ENCODE peak calls at places on chromosome 3, in six cellular contexts. One of them, this sample, is unnamed.

GRCh38 chr3:45081506-45081905 is 55.4 kb downstream of the CLEC3B start:
- DNase-seq in NCI-H774: no peak
- DNase-seq in stimulated activated CD4-positive, alpha-beta T cell treated with anti-CD3 and anti-CD28 coated beads, Interleukin-12 subunit alpha, Interleukin-12 subunit beta, amount 100 ng/mL, for 4 hours: no peak
- DNase-seq in RWPE1: no peak
- DNase-seq in left colon: no peak
- DNase-seq in iris pigment epithelial cell: no peak
- DNase-seq in this sample: no peak

GRCh38 chr3:127162947-127163645 is 29.8 kb upstream of the PRR23E start:
- DNase-seq in left colon: no peak
- DNase-seq in NCI-H774: no peak
- DNase-seq in RWPE1: no peak
- DNase-seq in stimulated activated CD4-positive, alpha-beta T cell treated with anti-CD3 and anti-CD28 coated beads, Interleukin-12 subunit alpha, Interleukin-12 subunit beta, amount 100 ng/mL, for 4 hours: no peak
- DNase-seq in iris pigment epithelial cell: no peak
- DNase-seq in this sample: no peak

GRCh38 chr3:40268708-40269524 is 40.6 kb upstream of the EIF1B start:
- DNase-seq in iris pigment epithelial cell: no peak
- DNase-seq in RWPE1: no peak
- DNase-seq in NCI-H774: no peak
- DNase-seq in left colon: no peak
- DNase-seq in stimulated activated CD4-positive, alpha-beta T cell treated with anti-CD3 and anti-CD28 coated beads, Interleukin-12 subunit alpha, Interleukin-12 subunit beta, amount 100 ng/mL, for 4 hours: no peak
- DNase-seq in this sample: no peak

GRCh38 chr3:37934631-37935289 is 55.8 kb upstream of the VILL start:
- DNase-seq in NCI-H774: no peak
- DNase-seq in iris pigment epithelial cell: peak
- DNase-seq in stimulated activated CD4-positive, alpha-beta T cell treated with anti-CD3 and anti-CD28 coated beads, Interleukin-12 subunit alpha, Interleukin-12 subunit beta, amount 100 ng/mL, for 4 hours: no peak
- DNase-seq in RWPE1: no peak
- DNase-seq in left colon: no peak
- DNase-seq in this sample: no peak

GRCh38 chr3:196203833-196204232 is 7.4 kb downstream of the ZDHHC19 start:
- DNase-seq in RWPE1: no peak
- DNase-seq in NCI-H774: no peak
- DNase-seq in iris pigment epithelial cell: no peak
- DNase-seq in stimulated activated CD4-positive, alpha-beta T cell treated with anti-CD3 and anti-CD28 coated beads, Interleukin-12 subunit alpha, Interleukin-12 subunit beta, amount 100 ng/mL, for 4 hours: no peak
- DNase-seq in left colon: no peak
- DNase-seq in this sample: no peak

GRCh38 chr3:193240850-193241706 is at the start of gene PLAAT1:
- DNase-seq in stimulated activated CD4-positive, alpha-beta T cell treated with anti-CD3 and anti-CD28 coated beads, Interleukin-12 subunit alpha, Interleukin-12 subunit beta, amount 100 ng/mL, for 4 hours: peak
- DNase-seq in left colon: peak
- DNase-seq in NCI-H774: peak
- DNase-seq in RWPE1: peak
- DNase-seq in iris pigment epithelial cell: peak
- DNase-seq in this sample: peak

GRCh38 chr3:142235690-142236089 is 10.3 kb upstream of the GK5 start:
- DNase-seq in left colon: no peak
- DNase-seq in iris pigment epithelial cell: no peak
- DNase-seq in NCI-H774: no peak
- DNase-seq in stimulated activated CD4-positive, alpha-beta T cell treated with anti-CD3 and anti-CD28 coated beads, Interleukin-12 subunit alpha, Interleukin-12 subunit beta, amount 100 ng/mL, for 4 hours: no peak
- DNase-seq in RWPE1: no peak
- DNase-seq in this sample: no peak

GRCh38 chr3:171187706-171188290 is 161.3 kb upstream of the SLC2A2 start:
- DNase-seq in NCI-H774: peak
- DNase-seq in iris pigment epithelial cell: peak
- DNase-seq in left colon: no peak
- DNase-seq in stimulated activated CD4-positive, alpha-beta T cell treated with anti-CD3 and anti-CD28 coated beads, Interleukin-12 subunit alpha, Interleukin-12 subunit beta, amount 100 ng/mL, for 4 hours: no peak
- DNase-seq in RWPE1: peak
- DNase-seq in this sample: peak

GRCh38 chr3:81033690-81034089 is 727.8 kb downstream of the GBE1 start:
- DNase-seq in left colon: no peak
- DNase-seq in iris pigment epithelial cell: no peak
- DNase-seq in stimulated activated CD4-positive, alpha-beta T cell treated with anti-CD3 and anti-CD28 coated beads, Interleukin-12 subunit alpha, Interleukin-12 subunit beta, amount 100 ng/mL, for 4 hours: no peak
- DNase-seq in NCI-H774: no peak
- DNase-seq in RWPE1: no peak
- DNase-seq in this sample: no peak

GRCh38 chr3:42747581-42747980 is 25.5 kb downstream of the CCDC13 start:
- DNase-seq in stimulated activated CD4-positive, alpha-beta T cell treated with anti-CD3 and anti-CD28 coated beads, Interleukin-12 subunit alpha, Interleukin-12 subunit beta, amount 100 ng/mL, for 4 hours: peak
- DNase-seq in NCI-H774: no peak
- DNase-seq in RWPE1: no peak
- DNase-seq in left colon: no peak
- DNase-seq in iris pigment epithelial cell: no peak
- DNase-seq in this sample: peak

GRCh38 chr3:30625541-30626438 is 19.4 kb downstream of the TGFBR2 start:
- DNase-seq in RWPE1: peak
- DNase-seq in stimulated activated CD4-positive, alpha-beta T cell treated with anti-CD3 and anti-CD28 coated beads, Interleukin-12 subunit alpha, Interleukin-12 subunit beta, amount 100 ng/mL, for 4 hours: no peak
- DNase-seq in left colon: no peak
- DNase-seq in NCI-H774: no peak
- DNase-seq in iris pigment epithelial cell: peak
- DNase-seq in this sample: no peak

GRCh38 chr3:49756036-49756435 is 30.3 kb downstream of the IP6K1 start:
- DNase-seq in iris pigment epithelial cell: no peak
- DNase-seq in stimulated activated CD4-positive, alpha-beta T cell treated with anti-CD3 and anti-CD28 coated beads, Interleukin-12 subunit alpha, Interleukin-12 subunit beta, amount 100 ng/mL, for 4 hours: no peak
- DNase-seq in RWPE1: no peak
- DNase-seq in NCI-H774: no peak
- DNase-seq in left colon: no peak
- DNase-seq in this sample: no peak

GRCh38 chr3:34053631-34054030 is 255.2 kb downstream of the PDCD6IP start:
- DNase-seq in left colon: no peak
- DNase-seq in RWPE1: no peak
- DNase-seq in iris pigment epithelial cell: peak
- DNase-seq in NCI-H774: no peak
- DNase-seq in stimulated activated CD4-positive, alpha-beta T cell treated with anti-CD3 and anti-CD28 coated beads, Interleukin-12 subunit alpha, Interleukin-12 subunit beta, amount 100 ng/mL, for 4 hours: no peak
- DNase-seq in this sample: no peak

GRCh38 chr3:31561891-31562290 is 29.2 kb downstream of the STT3B start:
- DNase-seq in stimulated activated CD4-positive, alpha-beta T cell treated with anti-CD3 and anti-CD28 coated beads, Interleukin-12 subunit alpha, Interleukin-12 subunit beta, amount 100 ng/mL, for 4 hours: no peak
- DNase-seq in NCI-H774: no peak
- DNase-seq in iris pigment epithelial cell: no peak
- DNase-seq in RWPE1: no peak
- DNase-seq in left colon: no peak
- DNase-seq in this sample: no peak

GRCh38 chr3:177431525-177432255 is 234.4 kb upstream of the TBL1XR1 start:
- DNase-seq in RWPE1: no peak
- DNase-seq in iris pigment epithelial cell: no peak
- DNase-seq in left colon: no peak
- DNase-seq in stimulated activated CD4-positive, alpha-beta T cell treated with anti-CD3 and anti-CD28 coated beads, Interleukin-12 subunit alpha, Interleukin-12 subunit beta, amount 100 ng/mL, for 4 hours: no peak
- DNase-seq in NCI-H774: peak
- DNase-seq in this sample: no peak

GRCh38 chr3:50602675-50603191 is 8.8 kb downstream of the CISH start:
- DNase-seq in RWPE1: no peak
- DNase-seq in iris pigment epithelial cell: no peak
- DNase-seq in left colon: peak
- DNase-seq in NCI-H774: no peak
- DNase-seq in stimulated activated CD4-positive, alpha-beta T cell treated with anti-CD3 and anti-CD28 coated beads, Interleukin-12 subunit alpha, Interleukin-12 subunit beta, amount 100 ng/mL, for 4 hours: no peak
- DNase-seq in this sample: no peak

GRCh38 chr3:97914390-97914789 is 57.8 kb downstream of the RIOX2 start:
- DNase-seq in stimulated activated CD4-positive, alpha-beta T cell treated with anti-CD3 and anti-CD28 coated beads, Interleukin-12 subunit alpha, Interleukin-12 subunit beta, amount 100 ng/mL, for 4 hours: no peak
- DNase-seq in left colon: no peak
- DNase-seq in iris pigment epithelial cell: peak
- DNase-seq in RWPE1: peak
- DNase-seq in NCI-H774: no peak
- DNase-seq in this sample: no peak

GRCh38 chr3:14474363-14475081 is 65.6 kb downstream of the GRIP2 start:
- DNase-seq in left colon: no peak
- DNase-seq in NCI-H774: no peak
- DNase-seq in stimulated activated CD4-positive, alpha-beta T cell treated with anti-CD3 and anti-CD28 coated beads, Interleukin-12 subunit alpha, Interleukin-12 subunit beta, amount 100 ng/mL, for 4 hours: no peak
- DNase-seq in iris pigment epithelial cell: peak
- DNase-seq in RWPE1: no peak
- DNase-seq in this sample: no peak

GRCh38 chr3:183504597-183504996 is 50.9 kb downstream of the KLHL6 start:
- DNase-seq in stimulated activated CD4-positive, alpha-beta T cell treated with anti-CD3 and anti-CD28 coated beads, Interleukin-12 subunit alpha, Interleukin-12 subunit beta, amount 100 ng/mL, for 4 hours: no peak
- DNase-seq in NCI-H774: no peak
- DNase-seq in left colon: no peak
- DNase-seq in iris pigment epithelial cell: no peak
- DNase-seq in RWPE1: no peak
- DNase-seq in this sample: no peak

GRCh38 chr3:152853196-152853595 is 18.3 kb downstream of the P2RY1 start:
- DNase-seq in stimulated activated CD4-positive, alpha-beta T cell treated with anti-CD3 and anti-CD28 coated beads, Interleukin-12 subunit alpha, Interleukin-12 subunit beta, amount 100 ng/mL, for 4 hours: no peak
- DNase-seq in left colon: no peak
- DNase-seq in iris pigment epithelial cell: peak
- DNase-seq in RWPE1: no peak
- DNase-seq in NCI-H774: no peak
- DNase-seq in this sample: no peak

GRCh38 chr3:57048052-57048671 is 12.3 kb upstream of the SPATA12 start:
- DNase-seq in RWPE1: no peak
- DNase-seq in left colon: peak
- DNase-seq in iris pigment epithelial cell: no peak
- DNase-seq in stimulated activated CD4-positive, alpha-beta T cell treated with anti-CD3 and anti-CD28 coated beads, Interleukin-12 subunit alpha, Interleukin-12 subunit beta, amount 100 ng/mL, for 4 hours: no peak
- DNase-seq in NCI-H774: no peak
- DNase-seq in this sample: no peak

This sample was measured in pancreas.